ENCODE peak calls at places on chromosome 2, in ten cellular contexts. One of them, this sample, is unnamed.

GRCh38 chr2:106147665-106148064 is 46.4 kb downstream of the UXS1 start:
- ATAC-seq in activated T-cell treated with anti-CD3 and anti-CD28 coated beads, Interleukin-2, amount 50 U/mL, for 4 hours: peak; percentile 53
- ATAC-seq in foreskin keratinocyte: no peak
- ATAC-seq in heart right ventricle: no peak
- ATAC-seq in stimulated activated memory B cell treated with anti-CD40 and anti-IgM and Interleukin-4, amounts not matched to agents 10 μg/mL and 1 μg/mL and 100 μg/mL, for 72 hours: no peak
- ATAC-seq in mucosa of descending colon: no peak
- ATAC-seq in stimulated activated naive CD8-positive, alpha-beta T cell treated with anti-CD3 and anti-CD28 coated beads, Interleukin-15, amount 100 ng/mL, for 72 hours: peak; percentile 91
- ATAC-seq in Panc1: no peak
- ATAC-seq in GM23338: no peak
- ATAC-seq in Right ventricle myocardium superior: no peak
- ATAC-seq in this sample: peak; percentile 66

GRCh38 chr2:101830146-101830545 is 132.6 kb downstream of the MAP4K4 start:
- ATAC-seq in activated T-cell treated with anti-CD3 and anti-CD28 coated beads, Interleukin-2, amount 50 U/mL, for 4 hours: peak; percentile 38
- ATAC-seq in foreskin keratinocyte: no peak
- ATAC-seq in heart right ventricle: no peak
- ATAC-seq in stimulated activated memory B cell treated with anti-CD40 and anti-IgM and Interleukin-4, amounts not matched to agents 10 μg/mL and 1 μg/mL and 100 μg/mL, for 72 hours: no peak
- ATAC-seq in mucosa of descending colon: no peak
- ATAC-seq in stimulated activated naive CD8-positive, alpha-beta T cell treated with anti-CD3 and anti-CD28 coated beads, Interleukin-15, amount 100 ng/mL, for 72 hours: peak; percentile 52
- ATAC-seq in Panc1: no peak
- ATAC-seq in GM23338: no peak
- ATAC-seq in Right ventricle myocardium superior: no peak
- ATAC-seq in this sample: peak; percentile 60

GRCh38 chr2:206323486-206323885 is 49.0 kb downstream of the ZDBF2 start:
- ATAC-seq in activated T-cell treated with anti-CD3 and anti-CD28 coated beads, Interleukin-2, amount 50 U/mL, for 4 hours: no peak
- ATAC-seq in foreskin keratinocyte: peak; percentile 36
- ATAC-seq in heart right ventricle: no peak
- ATAC-seq in stimulated activated memory B cell treated with anti-CD40 and anti-IgM and Interleukin-4, amounts not matched to agents 10 μg/mL and 1 μg/mL and 100 μg/mL, for 72 hours: no peak
- ATAC-seq in mucosa of descending colon: no peak
- ATAC-seq in stimulated activated naive CD8-positive, alpha-beta T cell treated with anti-CD3 and anti-CD28 coated beads, Interleukin-15, amount 100 ng/mL, for 72 hours: no peak
- ATAC-seq in Panc1: no peak
- ATAC-seq in GM23338: peak; percentile 97
- ATAC-seq in Right ventricle myocardium superior: no peak
- ATAC-seq in this sample: no peak

GRCh38 chr2:38428940-38429339 is 51.9 kb upstream of the ATL2 start:
- ATAC-seq in activated T-cell treated with anti-CD3 and anti-CD28 coated beads, Interleukin-2, amount 50 U/mL, for 4 hours: no peak
- ATAC-seq in foreskin keratinocyte: no peak
- ATAC-seq in heart right ventricle: peak; percentile 74
- ATAC-seq in stimulated activated memory B cell treated with anti-CD40 and anti-IgM and Interleukin-4, amounts not matched to agents 10 μg/mL and 1 μg/mL and 100 μg/mL, for 72 hours: no peak
- ATAC-seq in mucosa of descending colon: no peak
- ATAC-seq in stimulated activated naive CD8-positive, alpha-beta T cell treated with anti-CD3 and anti-CD28 coated beads, Interleukin-15, amount 100 ng/mL, for 72 hours: no peak
- ATAC-seq in Panc1: no peak
- ATAC-seq in GM23338: no peak
- ATAC-seq in Right ventricle myocardium superior: peak; percentile 77
- ATAC-seq in this sample: no peak

GRCh38 chr2:130380096-130380934 is 24.5 kb downstream of the PTPN18 start:
- ATAC-seq in activated T-cell treated with anti-CD3 and anti-CD28 coated beads, Interleukin-2, amount 50 U/mL, for 4 hours: peak; percentile 26
- ATAC-seq in foreskin keratinocyte: no peak
- ATAC-seq in heart right ventricle: peak; percentile 39
- ATAC-seq in stimulated activated memory B cell treated with anti-CD40 and anti-IgM and Interleukin-4, amounts not matched to agents 10 μg/mL and 1 μg/mL and 100 μg/mL, for 72 hours: no peak
- ATAC-seq in mucosa of descending colon: no peak
- ATAC-seq in stimulated activated naive CD8-positive, alpha-beta T cell treated with anti-CD3 and anti-CD28 coated beads, Interleukin-15, amount 100 ng/mL, for 72 hours: peak; percentile 78
- ATAC-seq in Panc1: no peak
- ATAC-seq in GM23338: no peak
- ATAC-seq in Right ventricle myocardium superior: no peak
- ATAC-seq in this sample: peak; percentile 87

GRCh38 chr2:216492951-216493685 is 5.5 kb upstream of the RPL37A start:
- ATAC-seq in activated T-cell treated with anti-CD3 and anti-CD28 coated beads, Interleukin-2, amount 50 U/mL, for 4 hours: no peak
- ATAC-seq in foreskin keratinocyte: peak; percentile 96
- ATAC-seq in heart right ventricle: no peak
- ATAC-seq in stimulated activated memory B cell treated with anti-CD40 and anti-IgM and Interleukin-4, amounts not matched to agents 10 μg/mL and 1 μg/mL and 100 μg/mL, for 72 hours: peak; percentile 42
- ATAC-seq in mucosa of descending colon: no peak
- ATAC-seq in stimulated activated naive CD8-positive, alpha-beta T cell treated with anti-CD3 and anti-CD28 coated beads, Interleukin-15, amount 100 ng/mL, for 72 hours: no peak
- ATAC-seq in Panc1: peak; percentile 52
- ATAC-seq in GM23338: peak; percentile 42
- ATAC-seq in Right ventricle myocardium superior: no peak
- ATAC-seq in this sample: peak; percentile 49

GRCh38 chr2:16393483-16394071 is 272.1 kb downstream of the CYRIA start:
- ATAC-seq in activated T-cell treated with anti-CD3 and anti-CD28 coated beads, Interleukin-2, amount 50 U/mL, for 4 hours: no peak
- ATAC-seq in foreskin keratinocyte: no peak
- ATAC-seq in heart right ventricle: no peak
- ATAC-seq in stimulated activated memory B cell treated with anti-CD40 and anti-IgM and Interleukin-4, amounts not matched to agents 10 μg/mL and 1 μg/mL and 100 μg/mL, for 72 hours: no peak
- ATAC-seq in mucosa of descending colon: no peak
- ATAC-seq in stimulated activated naive CD8-positive, alpha-beta T cell treated with anti-CD3 and anti-CD28 coated beads, Interleukin-15, amount 100 ng/mL, for 72 hours: no peak
- ATAC-seq in Panc1: no peak
- ATAC-seq in GM23338: no peak
- ATAC-seq in Right ventricle myocardium superior: no peak
- ATAC-seq in this sample: no peak

GRCh38 chr2:66866331-66867037 is 431.6 kb downstream of the MEIS1 start:
- ATAC-seq in activated T-cell treated with anti-CD3 and anti-CD28 coated beads, Interleukin-2, amount 50 U/mL, for 4 hours: no peak
- ATAC-seq in foreskin keratinocyte: no peak
- ATAC-seq in heart right ventricle: no peak
- ATAC-seq in stimulated activated memory B cell treated with anti-CD40 and anti-IgM and Interleukin-4, amounts not matched to agents 10 μg/mL and 1 μg/mL and 100 μg/mL, for 72 hours: no peak
- ATAC-seq in mucosa of descending colon: no peak
- ATAC-seq in stimulated activated naive CD8-positive, alpha-beta T cell treated with anti-CD3 and anti-CD28 coated beads, Interleukin-15, amount 100 ng/mL, for 72 hours: no peak
- ATAC-seq in Panc1: no peak
- ATAC-seq in GM23338: no peak
- ATAC-seq in Right ventricle myocardium superior: no peak
- ATAC-seq in this sample: no peak